ENCODE peak calls at places on chromosomes 13 and 19, in five cellular contexts. I is brain microvascular endothelial cell, N is HCT116, D is H1, M is Karpas-422. J is an unnamed sample.
A peak's percentile ranks its signal among the peaks of the same experiment; 100 is the strongest.

GRCh38 chr19:4638828-4639530 is at the start of gene TNFAIP8L1:
- DNase-seq in I (peak; percentile 91), N (peak; percentile 88), D (peak; percentile 81), M (peak; percentile 99), J (peak; percentile 93)

GRCh38 chr13:49641810-49642291 is 13.5 kb downstream of the ARL11 start:
- DNase-seq in I (peak; percentile 45), N (no peak), D (no peak), M (no peak), J (no peak)

GRCh38 chr13:93660664-93661063 is 434.1 kb downstream of the GPC6 start:
- DNase-seq in I (no peak), N (no peak), D (no peak), M (no peak), J (no peak)

GRCh38 chr13:35797946-35798345 is 321.5 kb upstream of the MAB21L1 start:
- DNase-seq in I (no peak), N (no peak), D (no peak), M (no peak), J (no peak)

GRCh38 chr19:31450696-31451095 is 101.5 kb upstream of the TSHZ3 start:
- DNase-seq in I (no peak), N (no peak), D (no peak), M (no peak), J (no peak)

GRCh38 chr19:47356900-47357299 is 7.8 kb downstream of the DHX34 start:
- DNase-seq in I (no peak), N (no peak), D (no peak), M (no peak), J (no peak)

GRCh38 chr13:29532136-29532535 is 63.4 kb downstream of the SLC7A1 start:
- DNase-seq in I (no peak), N (no peak), D (no peak), M (no peak), J (no peak)

GRCh38 chr13:106533940-106534843 is 1.3 kb downstream of the EFNB2 start:
- DNase-seq in I (peak; percentile 55), N (no peak), D (no peak), M (no peak), J (no peak)

GRCh38 chr13:43087960-43088580 is 64.7 kb downstream of the DNAJC15 start:
- DNase-seq in I (peak; percentile 19), N (no peak), D (no peak), M (no peak), J (no peak)

GRCh38 chr13:28239374-28239773 is 101.0 kb downstream of the PAN3 start:
- DNase-seq in I (peak; percentile 60), N (no peak), D (no peak), M (no peak), J (no peak)

GRCh38 chr19:38692458-38693379 is 45.3 kb downstream of the ACTN4 start:
- DNase-seq in I (no peak), N (no peak), D (no peak), M (no peak), J (peak; percentile 40)

GRCh38 chr13:38566023-38566422 is 120.9 kb upstream of the FREM2 start:
- DNase-seq in I (no peak), N (no peak), D (no peak), M (no peak), J (no peak)

GRCh38 chr19:33470040-33470330 is 51.6 kb downstream of the PEPD start:
- DNase-seq in I (no peak), N (no peak), D (no peak), M (no peak), J (no peak)

GRCh38 chr13:51997641-51998330 is 13.5 kb downstream of the ATP7B start:
- DNase-seq in I (no peak), N (no peak), D (no peak), M (no peak), J (peak; percentile 44)

GRCh38 chr19:47697863-47698609 is 15.2 kb upstream of the EHD2 start:
- DNase-seq in I (peak; percentile 66), N (peak; percentile 68), D (peak; percentile 84), M (peak; percentile 89), J (peak; percentile 75)

GRCh38 chr19:47049307-47049700 is 880 bp upstream of the TMEM160 start:
- DNase-seq in I (peak; percentile 11), N (no peak), D (no peak), M (no peak), J (peak; percentile 55)

GRCh38 chr19:13640611-13641010 is 123.7 kb upstream of the MRI1 start:
- DNase-seq in I (no peak), N (no peak), D (no peak), M (no peak), J (no peak)

GRCh38 chr13:40149611-40150283 is 494.3 kb downstream of the COG6 start:
- DNase-seq in I (peak; percentile 86), N (no peak), D (no peak), M (no peak), J (no peak)

GRCh38 chr13:99655351-99656091 is 154.2 kb downstream of the TM9SF2 start:
- DNase-seq in I (peak; percentile 78), N (peak; percentile 90), D (no peak), M (no peak), J (no peak)

GRCh38 chr19:13063461-13064091 is 39.1 kb downstream of the LYL1 start:
- DNase-seq in I (no peak), N (no peak), D (no peak), M (no peak), J (no peak)

GRCh38 chr19:31554360-31554759 is 205.1 kb upstream of the TSHZ3 start:
- DNase-seq in I (no peak), N (no peak), D (no peak), M (no peak), J (no peak)

GRCh38 chr13:46546084-46546786 is 6.7 kb upstream of the LRCH1 start:
- DNase-seq in I (no peak), N (no peak), D (no peak), M (no peak), J (no peak)

GRCh38 chr19:13160557-13160956 is 10.3 kb downstream of the IER2 start:
- DNase-seq in I (peak; percentile 36), N (no peak), D (no peak), M (no peak), J (no peak)

GRCh38 chr13:106796280-106797047 is 228.5 kb upstream of the ARGLU1 start:
- DNase-seq in I (no peak), N (no peak), D (peak; percentile 77), M (no peak), J (peak; percentile 79)

GRCh38 chr19:58181902-58182576 is 822 bp upstream of the ZNF274 start:
- DNase-seq in I (peak; percentile 39), N (no peak), D (no peak), M (peak; percentile 90), J (no peak)

GRCh38 chr13:110340812-110341444 is 33.8 kb downstream of the COL4A2 start:
- DNase-seq in I (peak; percentile 93), N (no peak), D (no peak), M (no peak), J (no peak)

GRCh38 chr13:48043789-48044503 is 6.4 kb downstream of the NUDT15 start:
- DNase-seq in I (peak; percentile 35), N (no peak), D (no peak), M (no peak), J (no peak)

GRCh38 chr13:100176781-100177389 is 88.0 kb downstream of the PCCA start:
- DNase-seq in I (peak; percentile 58), N (no peak), D (no peak), M (peak; percentile 48), J (no peak)

GRCh38 chr19:40139533-40140287 is 49.0 kb upstream of the ZNF780A start:
- DNase-seq in I (peak; percentile 18), N (peak; percentile 48), D (no peak), M (peak; percentile 75), J (peak; percentile 8)

GRCh38 chr13:75482070-75482819 is at the start of gene TBC1D4:
- DNase-seq in I (peak; percentile 82), N (peak; percentile 76), D (peak; percentile 88), M (peak; percentile 93), J (peak; percentile 87)

GRCh38 chr19:17576758-17577532 is 21.5 kb downstream of the COLGALT1 start:
- DNase-seq in I (no peak), N (peak; percentile 87), D (peak; percentile 95), M (peak; percentile 79), J (peak; percentile 92)

GRCh38 chr19:6467384-6467783 is 3.3 kb downstream of the CRB3 start:
- DNase-seq in I (no peak), N (no peak), D (no peak), M (no peak), J (no peak)

DNA sequence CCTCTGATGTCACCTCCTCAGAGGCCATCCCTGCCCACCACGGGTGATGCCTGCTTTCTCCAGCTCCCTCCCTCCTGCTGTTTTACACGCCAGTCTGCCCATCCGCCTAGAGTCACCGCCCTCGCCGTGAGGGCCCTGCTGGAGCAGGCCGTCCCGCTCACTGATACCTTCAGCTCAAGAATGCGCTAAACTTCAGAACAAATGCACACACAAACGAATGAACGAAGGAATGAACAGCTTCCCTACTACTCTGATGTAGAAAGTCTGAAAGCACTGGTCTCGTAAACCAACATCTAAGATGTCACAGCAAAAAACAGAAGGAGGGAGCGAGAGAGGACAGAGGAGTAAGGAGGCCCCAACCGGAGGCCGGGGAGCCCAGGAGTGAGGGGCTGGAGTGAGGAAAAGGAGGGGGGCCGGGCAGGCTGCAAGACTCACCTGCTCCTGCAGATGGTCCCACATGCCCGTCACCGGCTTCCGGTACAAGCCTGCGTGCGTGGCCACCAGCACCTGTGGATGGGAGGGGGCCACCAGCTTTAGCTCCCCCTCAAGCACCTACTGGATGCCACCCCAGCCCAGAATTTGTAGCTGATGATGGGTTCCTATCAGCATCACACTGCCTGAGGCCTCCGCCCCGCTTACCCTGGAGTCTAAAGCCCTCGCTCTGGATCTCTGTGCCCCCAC is 4.0 kb downstream of the PNKP start:
- DNase-seq in I (no peak), N (no peak), D (no peak), M (no peak), J (no peak)
- H3K36me3 ChIP-seq in I (peaks cover 53% of the 10 kb centered on the region), N (peaks cover 37% of the 10 kb centered on the region), D (peaks cover 50% of the 10 kb centered on the region), M (peaks cover 28% of the 10 kb centered on the region), J (peaks cover 69% of the 10 kb centered on the region)

DNA sequence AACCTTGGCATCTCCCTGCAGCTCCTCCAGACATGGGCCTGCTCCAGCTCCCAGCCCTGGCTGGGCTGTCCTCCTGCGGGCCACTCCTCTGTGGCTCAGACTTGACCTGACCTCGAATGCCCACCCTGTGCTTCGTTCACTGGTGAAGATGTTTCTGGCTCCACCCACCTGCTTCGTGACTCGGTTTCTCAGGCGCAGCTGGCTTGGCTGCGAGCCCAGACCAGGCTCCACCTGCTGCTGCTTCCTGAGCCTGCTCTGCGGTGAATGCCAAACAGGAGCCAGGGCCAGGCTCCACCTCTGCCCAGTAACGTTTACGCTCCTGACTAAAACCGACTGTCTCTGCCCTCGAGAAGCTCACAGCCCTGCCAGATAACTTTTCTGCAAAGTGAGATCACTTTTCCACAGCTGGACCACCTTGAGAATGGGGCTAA is 8.9 kb upstream of the RSPH6A start:
- DNase-seq in I (no peak), N (no peak), D (no peak), M (no peak), J (no peak)
- H3K36me3 ChIP-seq in I (peaks cover 58% of the 10 kb centered on the region), N (peaks cover 47% of the 10 kb centered on the region), D (peaks cover 56% of the 10 kb centered on the region), M (peaks cover 5% of the 10 kb centered on the region), J (peaks cover 91% of the 10 kb centered on the region)

GRCh38 chr13:113598081-113598410 is 13.5 kb downstream of the TFDP1 start:
- DNase-seq in I (no peak), N (no peak), D (no peak), M (no peak), J (no peak)
- H3K36me3 ChIP-seq in I (peaks cover 23% of the 10 kb centered on the region), N (peaks cover 45% of the 10 kb centered on the region), D (peaks cover 18% of the 10 kb centered on the region), M (peaks cover 51% of the 10 kb centered on the region), J (peaks cover 75% of the 10 kb centered on the region)

DNA sequence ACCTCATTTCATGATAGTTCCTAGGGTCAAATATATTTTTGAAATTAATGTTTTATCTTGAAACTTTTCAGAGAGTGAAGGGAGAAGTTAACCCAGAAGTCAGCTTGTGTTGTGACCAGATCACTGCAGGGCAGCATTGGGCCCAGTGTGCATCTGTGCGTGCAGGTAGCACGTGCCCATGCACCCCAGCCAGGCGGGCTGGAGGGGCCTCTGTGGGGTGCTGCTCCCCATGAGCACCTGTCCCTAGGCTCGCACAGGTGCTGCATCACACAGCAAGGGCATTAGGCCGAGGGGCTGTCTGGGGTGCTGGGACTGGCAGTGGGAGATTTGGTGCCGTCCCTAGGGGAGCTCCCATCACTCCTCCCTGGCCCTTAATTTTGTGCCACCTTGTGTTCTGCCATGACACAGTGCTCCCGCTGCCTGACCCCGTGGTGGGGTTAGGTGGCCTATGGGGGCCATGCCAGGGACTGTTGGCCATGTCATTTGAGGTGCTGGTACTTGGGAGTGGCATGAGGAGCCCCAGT is 13.1 kb downstream of the UPF1 start:
- DNase-seq in I (no peak), N (no peak), D (no peak), M (no peak), J (no peak)
- H3K36me3 ChIP-seq in I (peaks cover 10% of the 10 kb centered on the region), N (peaks cover 29% of the 10 kb centered on the region), D (no peaks in the 10 kb centered on the region), M (peaks cover 16% of the 10 kb centered on the region), J (peaks cover 65% of the 10 kb centered on the region)

J was measured in NT2/D1.